ENCODE peak calls at places on chromosomes 7 and 10, in four cellular contexts. Q is fibroblast of lung; A is progenitor cell of endocrine pancreas; Y is activated CD8-positive, alpha-beta T cell treated with anti-CD3 and anti-CD28 coated beads for 36 hours. H is an unnamed sample.

GRCh38 chr10:125781374-125781773 is 5.8 kb upstream of the MMP21 start:
- DNase-seq in Q (no peak), A (no peak), Y (no peak), H (no peak)

GRCh38 chr10:110637558-110638053 is 6.5 kb upstream of the RBM20 start:
- DNase-seq in Q (no peak), A (no peak), Y (no peak), H (no peak)

GRCh38 chr10:72126184-72126871 is 38.0 kb upstream of the SPOCK2 start:
- DNase-seq in Q (peak; percentile 50), A (no peak), Y (no peak), H (peak; percentile 75)

GRCh38 chr7:73537051-73537450 is 15.0 kb upstream of the BAZ1B start:
- DNase-seq in Q (no peak), A (no peak), Y (no peak), H (no peak)

GRCh38 chr10:102344067-102344466 is 51.4 kb upstream of the NFKB2 start:
- DNase-seq in Q (peak; percentile 79), A (no peak), Y (no peak), H (no peak)

GRCh38 chr7:44348300-44348699 is 22.9 kb upstream of the CAMK2B start:
- DNase-seq in Q (no peak), A (no peak), Y (peak; percentile 45), H (peak; percentile 58)

GRCh38 chr7:137445998-137446397 is 102.5 kb upstream of the PTN start:
- DNase-seq in Q (no peak), A (no peak), Y (no peak), H (peak; percentile 21)

GRCh38 chr7:44277851-44278250 is 47.5 kb downstream of the CAMK2B start:
- DNase-seq in Q (peak; percentile 10), A (no peak), Y (no peak), H (peak; percentile 75)

GRCh38 chr10:12782537-12782936 is 219.0 kb downstream of the CCDC3 start:
- DNase-seq in Q (no peak), A (no peak), Y (peak; percentile 49), H (peak; percentile 57)

GRCh38 chr7:2482725-2483451 is 6.7 kb upstream of the GRIFIN start:
- DNase-seq in Q (no peak), A (no peak), Y (no peak), H (no peak)
- TF ChIP-seq CTCF in Q (no peak), A (no peak), Y (peak; percentile 18), H (no peak)

GRCh38 chr7:142111509-142111908 is at the start of gene MGAM2:
- DNase-seq in Q (no peak), A (no peak), Y (no peak), H (no peak)

GRCh38 chr7:142110098-142110497 is 1.4 kb upstream of the MGAM2 start:
- DNase-seq in Q (no peak), A (no peak), Y (no peak), H (no peak)

GRCh38 chr7:142108728-142109505 is 2.6 kb upstream of the MGAM2 start:
- DNase-seq in Q (no peak), A (no peak), Y (no peak), H (no peak)

GRCh38 chr7:142112086-142112485 is 568 bp downstream of the MGAM2 start:
- DNase-seq in Q (no peak), A (no peak), Y (no peak), H (no peak)

DNA sequence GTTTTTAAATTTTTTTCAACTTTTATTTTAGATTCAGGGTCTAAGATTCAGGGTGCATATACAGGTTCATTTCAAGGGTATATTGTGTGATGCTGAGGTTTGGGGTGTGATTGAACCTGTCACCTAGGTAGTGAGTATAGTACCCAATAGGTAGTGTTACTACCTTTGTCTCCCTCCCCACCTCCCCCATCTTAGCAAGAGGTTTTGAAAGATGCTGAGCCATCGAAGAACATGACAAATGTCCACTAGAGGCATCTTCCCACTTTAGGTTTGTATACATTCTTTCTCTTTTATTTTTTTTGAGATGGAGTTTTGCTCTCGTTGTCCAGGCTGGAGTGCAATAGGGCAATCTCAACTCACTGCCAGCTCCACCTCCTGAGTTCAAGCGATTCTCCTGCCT is 880 bp upstream of the MGAM2 start:
- DNase-seq in Q (no peak), A (no peak), Y (no peak), H (no peak)
- TF ChIP-seq CTCF in Q (no peak), A (no peak), Y (no peak), H (no peak)

GRCh38 chr10:100562806-100563293 is 27.1 kb downstream of the HIF1AN start:
- DNase-seq in Q (peak; percentile 38), A (no peak), Y (peak; percentile 24), H (peak; percentile 17)
- TF ChIP-seq CTCF in Q (peak; percentile 36), A (peak; percentile 46), Y (no peak), H (peak; percentile 20)

GRCh38 chr10:20492447-20492846 is 404.7 kb downstream of the NEBL start:
- DNase-seq in Q (no peak), A (no peak), Y (no peak), H (no peak)
- TF ChIP-seq CTCF in Q (no peak), A (peak; percentile 38), Y (no peak), H (no peak)

DNA sequence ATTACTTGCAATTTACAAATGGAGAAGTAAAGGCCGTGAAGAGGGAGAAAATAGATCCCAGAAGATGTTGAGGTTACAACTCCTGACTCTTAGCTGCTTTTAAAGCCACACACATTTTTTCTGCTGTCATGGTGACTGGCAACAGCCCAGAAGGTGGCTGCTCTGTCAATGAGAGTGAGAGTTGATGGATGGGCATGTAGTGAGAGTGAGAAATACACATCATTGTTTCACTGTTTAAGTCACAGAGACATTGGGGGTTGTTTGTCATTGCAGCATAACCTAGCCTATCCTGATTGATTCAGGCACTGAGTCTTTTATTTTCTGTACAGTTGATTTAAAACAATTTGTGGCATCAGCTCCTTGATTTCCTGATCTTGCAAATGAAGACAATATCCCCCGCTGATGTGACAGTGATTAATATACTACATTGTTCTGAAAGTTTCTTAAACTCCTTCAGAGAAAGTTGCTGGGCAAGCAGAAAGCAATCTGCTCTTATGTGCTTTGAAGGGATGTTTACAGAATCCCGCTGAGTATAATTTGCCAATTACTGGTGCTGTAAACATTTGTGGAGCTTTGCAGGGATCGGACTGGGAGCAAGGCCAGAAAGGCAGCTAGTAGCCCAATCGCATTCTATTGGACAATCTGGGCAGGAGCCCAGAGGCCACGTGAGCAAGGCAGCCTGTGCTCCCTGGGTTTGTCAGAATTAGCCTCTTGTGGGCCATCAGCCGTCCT is 229.6 kb downstream of the PRPF18 start:
- DNase-seq in Q (peak; percentile 82), A (no peak), Y (no peak), H (peak; percentile 90)
- TF ChIP-seq CTCF in Q (no peak), A (no peak), Y (no peak), H (no peak)

GRCh38 chr10:93413252-93413689 is 68.9 kb downstream of the MYOF start:
- DNase-seq in Q (no peak), A (no peak), Y (peak; percentile 39), H (no peak)

GRCh38 chr10:93417264-93417663 is 64.9 kb downstream of the MYOF start:
- DNase-seq in Q (no peak), A (no peak), Y (no peak), H (no peak)

GRCh38 chr10:93417886-93418285 is 64.2 kb downstream of the MYOF start:
- DNase-seq in Q (no peak), A (no peak), Y (no peak), H (no peak)

GRCh38 chr10:93416824-93417223 is 65.3 kb downstream of the MYOF start:
- DNase-seq in Q (no peak), A (no peak), Y (no peak), H (no peak)

DNA sequence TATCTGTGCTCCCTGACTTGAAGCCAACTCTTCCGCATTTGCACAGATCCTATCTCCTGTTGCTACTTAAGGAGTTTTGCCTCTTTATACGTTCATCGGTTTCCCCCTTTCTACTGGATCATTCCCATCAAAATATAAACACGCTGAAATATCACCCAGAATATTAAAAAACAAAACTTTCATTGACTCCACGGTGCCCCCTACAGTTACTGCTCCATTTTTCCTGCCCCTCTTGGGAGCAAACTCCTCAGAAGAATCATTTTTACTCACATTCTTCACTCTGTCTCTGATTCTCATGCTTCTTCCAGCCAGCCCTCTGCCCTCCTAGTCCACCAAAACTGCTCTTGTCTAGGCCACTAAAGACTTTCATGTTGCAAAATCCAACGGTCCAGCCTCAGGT is 66.4 kb downstream of the MYOF start:
- DNase-seq in Q (no peak), A (no peak), Y (no peak), H (no peak)
- TF ChIP-seq CTCF in Q (no peak), A (peak; percentile 18), Y (peak; percentile 15), H (peak; percentile 20)

DNA sequence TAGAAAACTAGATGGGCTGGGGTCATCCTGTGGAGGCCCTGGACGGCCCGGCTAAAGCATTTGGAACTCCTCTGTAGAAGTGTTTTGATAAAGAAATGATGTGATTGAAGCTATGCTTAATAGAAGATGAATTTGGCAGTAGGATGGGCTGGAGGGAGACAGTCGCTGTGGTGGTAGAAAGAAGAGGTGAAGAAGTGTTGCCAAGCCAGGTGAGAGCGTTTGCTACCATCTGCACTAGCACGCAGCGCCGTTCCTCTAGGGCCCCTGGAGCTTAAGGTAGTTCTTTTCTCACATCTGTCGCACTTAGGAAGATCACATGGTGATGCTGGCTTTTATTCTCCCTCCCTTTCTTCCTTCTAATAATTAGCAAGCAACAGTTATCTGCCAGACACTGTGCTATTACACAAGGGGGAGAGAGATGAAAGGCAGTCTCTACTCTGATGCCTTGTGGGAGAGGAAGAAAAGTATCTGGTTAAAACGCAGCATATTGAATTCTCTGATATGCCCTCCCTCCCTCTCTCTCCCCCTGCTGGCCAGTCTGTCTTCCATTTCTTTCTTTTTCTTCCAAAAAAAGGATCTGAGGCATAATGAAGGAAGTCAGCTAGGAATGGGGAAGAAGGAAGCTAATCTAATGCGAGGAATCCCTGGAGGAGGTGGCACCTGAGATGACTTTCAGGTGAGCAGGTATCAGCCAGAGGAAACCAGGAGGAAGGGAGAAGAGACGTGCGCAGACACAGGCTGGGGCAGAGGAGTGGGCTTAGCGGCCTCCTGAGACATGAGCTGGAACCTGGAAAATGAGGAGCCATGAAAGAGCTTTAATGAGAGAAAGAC is 162.3 kb upstream of the KLF14 start:
- DNase-seq in Q (peak; percentile 44), A (no peak), Y (no peak), H (peak; percentile 74)
- TF ChIP-seq CTCF in Q (peak; percentile 53), A (no peak), Y (no peak), H (peak; percentile 70)

GRCh38 chr10:117536862-117537435 is 5.6 kb upstream of the EMX2 start:
- DNase-seq in Q (no peak), A (no peak), Y (no peak), H (no peak)

GRCh38 chr10:117539271-117539876 is 3.2 kb upstream of the EMX2 start:
- DNase-seq in Q (no peak), A (no peak), Y (no peak), H (no peak)

GRCh38 chr10:117536359-117536861 is 6.1 kb upstream of the EMX2 start:
- DNase-seq in Q (no peak), A (no peak), Y (no peak), H (peak; percentile 47)

GRCh38 chr10:117537436-117537903 is 5.1 kb upstream of the EMX2 start:
- DNase-seq in Q (no peak), A (peak; percentile 56), Y (no peak), H (peak; percentile 42)

DNA sequence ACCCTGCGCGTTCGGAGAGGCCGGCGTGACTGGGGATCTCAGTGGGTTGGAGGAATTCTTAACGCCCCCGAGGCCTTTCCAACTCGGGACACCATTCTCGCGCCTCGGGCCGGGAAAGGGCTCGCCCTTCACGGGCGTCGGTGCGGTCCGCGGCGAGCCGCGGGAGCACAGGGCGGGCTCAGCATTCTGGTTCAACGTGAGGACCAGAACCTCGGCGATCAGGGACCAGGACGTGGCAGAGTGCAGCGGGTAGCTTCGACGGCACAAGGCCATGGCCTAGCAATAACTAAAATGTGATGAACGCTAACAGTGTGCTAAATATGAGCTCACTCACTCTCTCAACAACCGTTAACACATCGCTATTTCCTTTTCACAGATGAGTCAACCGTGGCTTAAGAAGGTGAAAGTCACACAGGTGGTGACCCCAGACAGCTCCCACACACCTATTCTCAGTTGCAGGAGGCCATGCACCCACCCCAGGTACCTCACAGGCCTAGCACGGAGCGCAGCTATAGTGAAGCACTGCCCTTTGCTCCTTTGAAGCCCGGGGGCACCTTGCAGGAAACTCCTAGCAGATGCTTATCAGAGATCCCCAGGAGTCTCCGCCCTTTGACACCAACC is 4.5 kb upstream of the EMX2 start:
- DNase-seq in Q (no peak), A (no peak), Y (no peak), H (peak; percentile 39)
- TF ChIP-seq CTCF in Q (no peak), A (no peak), Y (peak; percentile 10), H (no peak)

H was measured in fibroblast of villous mesenchyme.